ENCODE peak calls at places on chromosomes 13 and 19, in five cellular contexts. C, H, O, P and B are unnamed samples.

GRCh38 chr19:11425719-11426457 is 6.8 kb upstream of the RGL3 start:
- DNase-seq in P (no peak), C (no peak), O (no peak), H (no peak), B (no peak)

GRCh38 chr13:49602005-49602404 is 16.6 kb upstream of the RCBTB1 start:
- DNase-seq in H (no peak), O (no peak), C (no peak), P (no peak), B (no peak)

GRCh38 chr19:2157452-2157851 is 6.1 kb upstream of the AP3D1 start:
- DNase-seq in O (no peak), P (no peak), H (no peak), C (no peak), B (no peak)

GRCh38 chr19:8529369-8530006 is 15.5 kb upstream of the ZNF414 start:
- DNase-seq in C (no peak), H (no peak), O (no peak), P (no peak), B (no peak)

GRCh38 chr13:90105276-90105675 is 1242.2 kb upstream of the MIR17HG start:
- DNase-seq in C (no peak), P (no peak), O (no peak), H (no peak), B (peak)

GRCh38 chr13:48500652-48501197 is 32.2 kb downstream of the RCBTB2 start:
- DNase-seq in C (peak), P (no peak), H (no peak), O (no peak), B (peak)

GRCh38 chr19:47790398-47790814 is 11.9 kb downstream of the SELENOW start:
- DNase-seq in H (peak), C (no peak), O (peak), P (peak), B (peak)

GRCh38 chr13:88764103-88764502 is 1092.9 kb downstream of the SLITRK5 start:
- DNase-seq in O (no peak), C (no peak), H (no peak), P (no peak), B (no peak)

GRCh38 chr13:24184855-24185254 is 24.3 kb downstream of the SPATA13 start:
- DNase-seq in H (no peak), O (no peak), C (no peak), P (no peak), B (no peak)

GRCh38 chr19:50046649-50047503 is 21.1 kb downstream of the ZNF473 start:
- DNase-seq in O (peak), H (peak), C (peak), P (peak), B (no peak)

GRCh38 chr19:4378886-4379285 is 21.5 kb downstream of the SH3GL1 start:
- DNase-seq in C (no peak), P (no peak), O (no peak), H (no peak), B (no peak)

GRCh38 chr13:37741536-37741935 is 128.0 kb downstream of the TRPC4 start:
- DNase-seq in H (no peak), P (no peak), C (no peak), O (no peak), B (no peak)

GRCh38 chr19:38917921-38918491 is 6.0 kb upstream of the CCER2 start:
- DNase-seq in O (no peak), P (no peak), H (no peak), C (no peak), B (no peak)

GRCh38 chr13:93450226-93450625 is 223.6 kb downstream of the GPC6 start:
- DNase-seq in H (no peak), C (peak), P (no peak), O (no peak), B (no peak)

GRCh38 chr13:98440390-98441055 is 136.4 kb downstream of the STK24 start:
- DNase-seq in O (no peak), C (no peak), P (no peak), H (no peak), B (no peak)

GRCh38 chr19:57075125-57075524 is 44.7 kb upstream of the USP29 start:
- DNase-seq in P (peak), C (no peak), O (no peak), H (no peak), B (no peak)

GRCh38 chr19:42067315-42067888 is 2.6 kb downstream of the GRIK5 start:
- DNase-seq in C (no peak), O (no peak), P (no peak), H (no peak), B (no peak)